ENCODE peak calls at places on chromosomes 11 and 22, in six cellular contexts. One of them, this sample, is unnamed.

GRCh38 chr11:119578466-119579220 is 150.4 kb downstream of the NECTIN1 start:
- DNase-seq in skeletal muscle cell: no peak
- DNase-seq in cardiac fibroblast: no peak
- DNase-seq in foreskin fibroblast: no peak
- DNase-seq in endothelial cell: no peak
- DNase-seq in naive thymus-derived CD4-positive, alpha-beta T cell: no peak
- DNase-seq in this sample: no peak

GRCh38 chr22:41752011-41752975 is 48.2 kb upstream of the CCDC134 start:
- DNase-seq in endothelial cell: no peak
- DNase-seq in naive thymus-derived CD4-positive, alpha-beta T cell: no peak
- DNase-seq in skeletal muscle cell: no peak
- DNase-seq in cardiac fibroblast: no peak
- DNase-seq in foreskin fibroblast: no peak
- DNase-seq in this sample: no peak

GRCh38 chr11:129696309-129696989 is 119.2 kb upstream of the TMEM45B start:
- DNase-seq in naive thymus-derived CD4-positive, alpha-beta T cell: no peak
- DNase-seq in endothelial cell: no peak
- DNase-seq in skeletal muscle cell: no peak
- DNase-seq in foreskin fibroblast: no peak
- DNase-seq in cardiac fibroblast: no peak
- DNase-seq in this sample: no peak

GRCh38 chr11:86627776-86628455 is 44.5 kb downstream of the ME3 start:
- DNase-seq in foreskin fibroblast: peak; percentile 76
- DNase-seq in naive thymus-derived CD4-positive, alpha-beta T cell: no peak
- DNase-seq in cardiac fibroblast: no peak
- DNase-seq in endothelial cell: no peak
- DNase-seq in skeletal muscle cell: no peak
- DNase-seq in this sample: no peak

GRCh38 chr11:134599180-134599810 is 187.3 kb upstream of the B3GAT1 start:
- DNase-seq in foreskin fibroblast: no peak
- DNase-seq in endothelial cell: no peak
- DNase-seq in skeletal muscle cell: no peak
- DNase-seq in naive thymus-derived CD4-positive, alpha-beta T cell: no peak
- DNase-seq in cardiac fibroblast: no peak
- DNase-seq in this sample: no peak

GRCh38 chr11:134637091-134638015 is 225.3 kb upstream of the B3GAT1 start:
- DNase-seq in naive thymus-derived CD4-positive, alpha-beta T cell: no peak
- DNase-seq in foreskin fibroblast: no peak
- DNase-seq in cardiac fibroblast: no peak
- DNase-seq in endothelial cell: no peak
- DNase-seq in skeletal muscle cell: no peak
- DNase-seq in this sample: no peak

GRCh38 chr22:33919591-33920501 is at the start of gene LARGE1:
- DNase-seq in foreskin fibroblast: peak; percentile 10
- DNase-seq in cardiac fibroblast: peak; percentile 37
- DNase-seq in skeletal muscle cell: no peak
- DNase-seq in naive thymus-derived CD4-positive, alpha-beta T cell: peak; percentile 7
- DNase-seq in endothelial cell: peak; percentile 46
- DNase-seq in this sample: peak; percentile 34

GRCh38 chr11:68363771-68364170 is 51.4 kb downstream of the LRP5 start:
- DNase-seq in foreskin fibroblast: no peak
- DNase-seq in cardiac fibroblast: no peak
- DNase-seq in skeletal muscle cell: no peak
- DNase-seq in endothelial cell: no peak
- DNase-seq in naive thymus-derived CD4-positive, alpha-beta T cell: no peak
- DNase-seq in this sample: no peak

GRCh38 chr11:92978226-92979111 is 9.0 kb downstream of the MTNR1B start:
- DNase-seq in cardiac fibroblast: no peak
- DNase-seq in endothelial cell: no peak
- DNase-seq in naive thymus-derived CD4-positive, alpha-beta T cell: no peak
- DNase-seq in foreskin fibroblast: no peak
- DNase-seq in skeletal muscle cell: no peak
- DNase-seq in this sample: no peak

GRCh38 chr11:15073361-15074205 is at the start of gene CALCB:
- DNase-seq in naive thymus-derived CD4-positive, alpha-beta T cell: no peak
- DNase-seq in cardiac fibroblast: peak; percentile 8
- DNase-seq in skeletal muscle cell: no peak
- DNase-seq in endothelial cell: peak; percentile 33
- DNase-seq in foreskin fibroblast: peak; percentile 18
- DNase-seq in this sample: no peak

This sample was measured in neural crest cell.